ENCODE peak calls at places on chromosomes 1 and 21, in seven cellular contexts. G is HCT116, I is PC-3, B is mammary epithelial cell, A is K562, N is fibroblast of lung, T is IMR-90. C is an unnamed sample.

GRCh38 chr1:240968864-240969263 is 356.9 kb upstream of the GREM2 start:
- DNase-seq in A (no peak), B (no peak), G (no peak), N (no peak), I (no peak), T (no peak), C (no peak)

GRCh38 chr1:25431495-25432363 is 1.0 kb downstream of the MACO1 start:
- DNase-seq in T (no peak), I (peak; percentile 19), A (no peak), N (no peak), G (no peak), B (no peak), C (peak; percentile 36)

GRCh38 chr1:2864203-2864905 is 62.9 kb upstream of the TTC34 start:
- DNase-seq in A (no peak), B (no peak), I (no peak), T (no peak), G (no peak), N (no peak), C (no peak)

GRCh38 chr1:99146129-99146848 is 118.0 kb upstream of the PLPPR4 start:
- DNase-seq in I (no peak), G (no peak), N (no peak), A (no peak), B (no peak), T (no peak), C (no peak)

GRCh38 chr1:147151244-147151643 is 21.0 kb downstream of the PRKAB2 start:
- DNase-seq in A (no peak), N (no peak), T (no peak), B (no peak), I (no peak), G (no peak), C (no peak)

GRCh38 chr1:230327892-230328284 is 98.2 kb downstream of the PGBD5 start:
- DNase-seq in B (no peak), G (no peak), A (no peak), T (no peak), I (peak; percentile 87), N (no peak), C (no peak)

GRCh38 chr1:202034683-202035462 is 24.5 kb downstream of the ELF3 start:
- DNase-seq in T (peak; percentile 96), A (peak; percentile 57), G (peak; percentile 91), I (peak; percentile 95), N (peak; percentile 94), B (peak; percentile 99), C (peak; percentile 96)

GRCh38 chr21:45533731-45534571 is 8.3 kb downstream of the SLC19A1 start:
- DNase-seq in I (no peak), T (no peak), N (no peak), B (no peak), A (no peak), G (no peak), C (no peak)

GRCh38 chr1:169426174-169426716 is 1.0 kb downstream of the CCDC181 start:
- DNase-seq in G (no peak), T (no peak), N (no peak), I (no peak), B (no peak), A (no peak), C (no peak)
- H3K9ac ChIP-seq in G (no peak overlapping the region), T (no peak overlapping the region), N (no peak overlapping the region), I (no peak overlapping the region), B (no peak overlapping the region), A (no peak overlapping the region), C (no peak overlapping the region)

GRCh38 chr1:174326278-174326677 is 121.5 kb upstream of the GPR52 start:
- DNase-seq in I (no peak), G (no peak), T (no peak), N (no peak), A (no peak), B (no peak), C (no peak)

GRCh38 chr1:174322202-174322862 is 125.4 kb upstream of the GPR52 start:
- DNase-seq in I (no peak), T (no peak), A (no peak), N (no peak), B (peak; percentile 79), G (no peak), C (no peak)

GRCh38 chr1:174324939-174325338 is 122.8 kb upstream of the GPR52 start:
- DNase-seq in A (no peak), T (no peak), N (no peak), G (no peak), B (no peak), I (no peak), C (no peak)

DNA sequence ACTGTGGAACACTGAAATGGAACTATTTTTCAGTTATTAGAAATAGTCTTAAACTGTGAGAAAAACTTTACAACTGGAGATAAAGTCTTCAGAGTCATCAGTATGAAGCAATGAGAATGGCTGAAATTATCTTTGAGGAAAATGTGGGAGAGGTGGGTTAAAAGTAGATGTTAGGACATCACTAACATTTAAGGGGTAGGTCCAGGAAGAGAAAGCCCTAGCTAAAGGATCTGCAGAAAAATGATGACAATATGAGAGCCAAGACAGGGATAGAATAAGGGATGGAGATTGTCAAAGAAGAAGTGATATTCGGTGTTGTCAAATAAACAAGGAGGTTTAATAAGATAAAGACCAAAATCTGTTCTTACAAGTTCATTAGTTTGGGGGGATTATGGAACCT is 123.3 kb upstream of the GPR52 start:
- DNase-seq in B (no peak), A (no peak), T (no peak), N (no peak), I (no peak), G (no peak), C (no peak)
- H3K9me3 ChIP-seq in B (peaks cover 11% of the 10 kb centered on the region), A (peaks cover 8% of the 10 kb centered on the region), T (peaks cover 9% of the 10 kb centered on the region), N (no peaks in the 10 kb centered on the region), I (no peaks in the 10 kb centered on the region), G (no peaks in the 10 kb centered on the region), C (peaks cover 3% of the 10 kb centered on the region)

GRCh38 chr1:43381609-43382008 is 8.0 kb downstream of the MED8 start:
- DNase-seq in G (no peak), B (no peak), N (no peak), A (no peak), T (no peak), I (no peak), C (no peak)

GRCh38 chr1:43377831-43378230 is 10.0 kb upstream of the ELOVL1 start:
- DNase-seq in T (no peak), A (no peak), N (no peak), B (no peak), G (no peak), I (no peak), C (no peak)

GRCh38 chr1:43383449-43383848 is 6.2 kb downstream of the MED8 start:
- DNase-seq in I (peak; percentile 60), G (no peak), B (no peak), N (no peak), A (no peak), T (no peak), C (no peak)

GRCh38 chr1:43379476-43379875 is 10.1 kb downstream of the MED8 start:
- DNase-seq in T (no peak), I (no peak), A (no peak), N (no peak), G (no peak), B (no peak), C (no peak)

GRCh38 chr1:43382027-43382771 is 7.4 kb downstream of the MED8 start:
- DNase-seq in A (no peak), I (no peak), N (peak; percentile 46), T (no peak), B (no peak), G (no peak), C (no peak)
- H3K9ac ChIP-seq in A (peak overlapping the region; percentile 31), I (no peak overlapping the region), N (no peak overlapping the region), T (no peak overlapping the region), B (no peak overlapping the region), G (no peak overlapping the region), C (no peak overlapping the region)

DNA sequence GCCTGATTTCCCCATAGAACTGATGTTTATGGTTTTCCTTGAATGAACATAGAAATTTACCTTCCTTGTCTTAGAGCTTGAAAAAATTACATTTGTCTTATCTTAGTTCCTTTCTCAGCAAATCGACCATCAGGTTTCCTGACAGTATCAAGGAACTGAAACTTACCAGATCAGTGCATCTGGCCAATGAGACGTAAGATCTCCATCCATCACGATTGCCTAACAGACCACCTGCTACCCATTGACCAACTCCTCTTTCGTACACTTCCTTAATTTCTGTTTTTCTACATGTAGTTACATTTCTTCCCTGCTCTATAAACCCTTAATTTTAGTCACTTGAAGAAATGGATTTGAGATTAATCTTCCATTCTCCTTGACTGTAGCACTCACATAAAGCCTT is 57.4 kb upstream of the TMPRSS15 start:
- DNase-seq in G (no peak), T (no peak), B (no peak), A (no peak), N (no peak), I (no peak), C (no peak)
- H3K9me3 ChIP-seq in G (peaks cover 10% of the 10 kb centered on the region), T (no peaks in the 10 kb centered on the region), B (peaks cover 15% of the 10 kb centered on the region), A (no peaks in the 10 kb centered on the region), N (no peaks in the 10 kb centered on the region), I (peaks cover 4% of the 10 kb centered on the region), C (no peaks in the 10 kb centered on the region)